ENCODE peak calls at places on chromosomes 4 and X, in four cellular contexts. G is tibial artery, Q is right cardiac atrium, Y is endodermal cell. I is an unnamed sample. For H3K4me1, the result is how much of the 10 kb centered on the place peaks cover.

GRCh38 chr4:173517781-173518371 is 12.2 kb downstream of the HAND2 start:
- DNase-seq in G (no peak), Q (peak), Y (peak), I (no peak)

GRCh38 chr4:38082424-38083374 is 122.5 kb downstream of the PTTG2 start:
- DNase-seq in G (no peak), Q (no peak), Y (no peak), I (no peak)

GRCh38 chrX:120109378-120109777 is 6.3 kb downstream of the RHOXF1 start:
- DNase-seq in G (no peak), Q (no peak), Y (no peak), I (no peak)

GRCh38 chr4:168864831-168865541 is 145.1 kb downstream of the CBR4 start:
- DNase-seq in G (no peak), Q (no peak), Y (peak), I (no peak)

GRCh38 chrX:57752866-57753265 is 72.8 kb upstream of the NLRP2B start:
- DNase-seq in G (no peak), Q (no peak), Y (peak), I (no peak)

GRCh38 chr4:152265149-152265621 is 270.7 kb downstream of the FBXW7 start:
- DNase-seq in G (no peak), Q (no peak), Y (no peak), I (no peak)

GRCh38 chr4:108030332-108030731 is 40.6 kb downstream of the HADH start:
- DNase-seq in G (no peak), Q (no peak), Y (peak), I (no peak)

GRCh38 chr4:126701756-126702155 is 931.0 kb upstream of the INTU start:
- DNase-seq in G (no peak), Q (peak), Y (no peak), I (no peak)

GRCh38 chrX:78595901-78596502 is 63.1 kb downstream of the RTL3 start:
- DNase-seq in G (peak), Q (no peak), Y (peak), I (no peak)

GRCh38 chr4:182645511-182645910 is 271.7 kb downstream of the DCTD start:
- DNase-seq in G (no peak), Q (no peak), Y (no peak), I (no peak)

GRCh38 chr4:104901438-104901837 is 245.2 kb upstream of the TET2 start:
- DNase-seq in G (no peak), Q (no peak), Y (peak), I (no peak)

GRCh38 chrX:144896323-144896722 is 351.0 kb upstream of the SPANXN1 start:
- DNase-seq in G (no peak), Q (no peak), Y (no peak), I (no peak)

GRCh38 chr4:945274-946102 is 13.2 kb downstream of the TMEM175 start:
- DNase-seq in G (no peak), Q (no peak), Y (peak), I (no peak)

GRCh38 chr4:67019670-67020069 is 525.6 kb downstream of the CENPC start:
- DNase-seq in G (no peak), Q (no peak), Y (no peak), I (no peak)

GRCh38 chr4:163991268-163991667 is 496.8 kb downstream of the TMA16 start:
- DNase-seq in G (no peak), Q (no peak), Y (peak), I (no peak)
- H3K4me1 ChIP-seq in G (under half), Q (under half), Y (under half), I (under half)

DNA sequence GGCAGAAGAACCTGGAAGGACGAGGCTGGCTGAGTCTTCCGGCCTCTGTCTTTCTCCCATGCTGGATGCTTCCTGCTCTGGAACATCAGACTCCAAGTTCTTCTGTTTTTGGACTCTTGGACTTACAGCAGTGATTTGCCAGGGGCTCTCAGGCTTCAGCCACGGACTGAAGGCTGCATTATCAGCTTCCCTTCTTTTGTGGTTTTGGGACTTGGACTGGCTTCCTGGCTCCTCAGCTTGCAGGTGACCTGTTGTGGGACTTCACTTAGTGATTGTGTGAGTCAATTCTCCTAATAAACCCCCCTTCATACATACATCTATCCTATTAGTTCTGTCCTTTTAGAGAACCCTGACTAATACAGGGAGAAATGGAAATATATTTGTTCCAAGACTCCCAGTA is 265.8 kb downstream of the PCDH18 start:
- DNase-seq in G (no peak), Q (no peak), Y (no peak), I (no peak)
- H3K4me3 ChIP-seq in G (no peak), Q (no peak), Y (no peak), I (no peak)

GRCh38 chr4:2480649-2481048 is 11.7 kb downstream of the RNF4 start:
- DNase-seq in G (no peak), Q (no peak), Y (no peak), I (no peak)
- H3K4me1 ChIP-seq in G (under half), Q (under half), Y (under half), I (under half)

DNA sequence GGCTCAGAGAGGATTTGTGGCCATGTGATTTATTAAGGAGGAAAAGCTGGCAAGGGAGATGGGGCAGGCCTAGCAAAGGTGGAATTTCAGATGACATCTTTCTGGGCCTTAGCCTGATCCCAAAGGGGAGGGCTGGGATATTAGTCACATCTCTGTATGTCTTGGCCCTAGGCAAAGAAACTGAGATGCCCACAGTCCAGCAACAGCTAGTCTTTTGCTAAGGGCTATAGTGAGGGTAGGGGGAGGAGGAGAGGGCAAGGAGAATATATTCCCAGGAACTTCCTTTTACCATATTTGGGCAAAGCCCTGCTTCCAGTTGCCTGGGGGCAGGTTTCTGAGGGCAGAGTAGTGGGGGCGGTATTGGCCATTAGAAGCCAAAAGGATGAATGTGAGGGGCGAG is 209.8 kb upstream of the NR3C2 start:
- DNase-seq in G (no peak), Q (no peak), Y (no peak), I (no peak)
- H3K4me3 ChIP-seq in G (no peak), Q (no peak), Y (no peak), I (no peak)

DNA sequence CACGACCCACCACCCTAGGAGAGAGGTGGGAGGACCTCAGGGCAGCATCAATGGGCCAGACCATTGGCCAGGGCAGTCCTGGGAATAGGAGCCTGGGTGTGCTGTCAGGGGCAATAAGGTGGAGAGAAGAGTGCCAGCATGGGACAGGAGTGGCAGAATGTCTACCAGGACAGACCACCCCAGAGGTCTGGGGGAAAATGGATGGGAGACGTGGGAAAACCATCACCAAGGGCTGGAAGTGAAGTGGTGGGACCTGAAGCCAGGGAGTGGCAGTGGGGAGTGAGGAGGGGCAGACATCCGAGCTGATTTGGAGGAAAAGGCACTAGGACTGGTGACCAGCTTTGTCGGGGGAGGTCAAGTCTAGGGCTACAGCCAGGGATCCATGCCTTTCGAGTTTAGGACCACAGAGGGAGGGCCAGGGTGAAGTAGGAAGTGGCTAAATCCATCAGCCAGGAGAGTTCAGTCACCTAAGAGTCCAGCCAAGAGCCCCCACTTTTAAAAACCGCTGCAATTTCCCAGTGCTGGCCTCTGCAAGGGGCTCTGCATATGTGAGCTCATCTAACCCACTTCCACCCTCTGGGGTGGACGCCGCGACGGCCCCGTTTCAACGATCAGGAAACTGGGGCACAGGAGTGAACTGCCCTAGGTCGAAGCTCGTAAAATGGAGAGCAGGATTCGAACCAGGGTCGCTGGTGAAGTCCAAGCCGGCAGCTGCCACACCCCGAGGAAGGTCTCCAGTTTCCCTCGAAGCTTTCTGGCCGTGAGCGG is 809 bp downstream of the EVC2 start:
- DNase-seq in G (no peak), Q (no peak), Y (no peak), I (no peak)
- H3K4me1 ChIP-seq in G (under half), Q (under half), Y (under half), I (under half)

DNA sequence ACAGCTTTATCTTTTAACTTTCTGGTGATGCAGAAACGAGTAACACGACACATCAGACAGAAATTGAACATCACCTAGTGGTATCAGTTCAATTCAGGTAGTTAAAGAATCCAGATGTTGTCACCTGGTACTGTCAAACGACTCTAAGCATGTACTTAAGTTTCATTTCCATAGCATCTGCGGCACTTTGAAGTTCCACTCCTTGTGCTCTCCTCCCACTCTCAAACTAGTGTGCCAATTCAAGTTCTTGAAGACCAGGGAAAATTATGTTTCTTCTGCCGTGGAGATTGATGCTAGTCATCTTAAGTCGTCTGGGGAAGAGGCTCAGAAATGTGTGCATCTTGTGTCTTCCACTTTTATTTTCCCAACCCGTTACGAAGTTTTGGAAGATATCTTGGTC is 868 bp downstream of the COL4A6 start:
- DNase-seq in G (no peak), Q (no peak), Y (no peak), I (no peak)
- H3K4me3 ChIP-seq in G (peak), Q (peak), Y (peak), I (peak)

DNA sequence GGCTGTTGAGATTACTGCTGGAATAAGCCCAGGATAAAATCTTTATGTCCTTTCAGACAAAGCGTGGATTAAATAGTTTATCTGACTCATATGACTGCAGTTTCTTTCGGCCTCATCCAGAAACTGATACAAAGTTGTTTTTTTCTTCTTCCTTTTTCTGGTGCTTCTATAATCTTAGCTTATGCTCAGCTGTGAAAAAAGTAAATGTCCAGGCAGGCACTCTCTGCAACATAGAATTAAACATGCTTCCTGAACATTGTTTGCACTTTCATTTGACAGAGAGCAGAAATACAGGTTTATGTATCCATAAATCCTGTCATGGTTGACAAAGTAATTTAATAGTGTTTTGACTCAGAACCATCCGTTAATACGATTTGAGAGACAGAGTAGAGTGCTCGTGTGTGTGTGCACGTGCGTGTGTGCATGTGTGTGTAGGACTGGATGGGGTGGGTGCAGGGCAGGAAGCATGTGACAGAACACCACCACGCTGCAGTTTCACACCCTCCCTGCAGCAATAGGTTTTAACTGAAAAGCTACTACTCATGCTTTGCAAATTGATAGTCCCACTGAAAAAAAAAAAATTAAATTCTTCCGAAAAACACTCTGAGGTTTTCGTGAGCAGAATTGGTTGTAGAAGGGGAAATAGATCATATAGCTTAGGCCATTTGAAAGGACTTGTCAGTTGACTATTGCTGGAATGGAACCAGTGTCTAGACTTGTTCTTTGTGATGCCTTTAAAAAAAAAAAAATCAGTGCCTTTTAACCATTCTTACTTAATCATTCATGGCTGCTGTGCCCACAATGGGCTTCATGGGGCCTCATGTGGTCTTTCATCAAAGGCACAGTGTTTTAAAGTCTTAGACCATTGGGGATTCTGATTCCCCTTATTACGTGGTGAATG is 139.0 kb downstream of the AFF1 start:
- DNase-seq in G (no peak), Q (no peak), Y (no peak), I (no peak)
- H3K4me1 ChIP-seq in G (under half), Q (under half), Y (under half), I (under half)

GRCh38 chr4:122577808-122578781 is 42.8 kb downstream of the IL21 start:
- DNase-seq in G (no peak), Q (no peak), Y (peak), I (no peak)
- H3K4me3 ChIP-seq in G (no peak), Q (no peak), Y (no peak), I (no peak)

I was measured in RWPE2.